ENCODE peak calls at places on chromosomes 11 and 22, in nine cellular contexts. One of them, this sample, is unnamed.

GRCh38 chr11:75001686-75002085 is 13.0 kb downstream of the NEU3 start:
- DNase-seq in MG63: no peak
- DNase-seq in progenitor cell of endocrine pancreas: no peak
- DNase-seq in mammary epithelial cell: no peak
- DNase-seq in NCI-H1930: no peak
- DNase-seq in hepatocyte: no peak
- DNase-seq in SJSA1: no peak
- DNase-seq in lower lobe of right lung: no peak
- DNase-seq in activated CD4-positive, alpha-beta T cell treated with anti-CD3 and anti-CD28 coated beads, Interleukin-2, amount 50 U/mL, for 1 hour: no peak
- DNase-seq in this sample: no peak

GRCh38 chr11:79400717-79401330 is 40.0 kb downstream of the TENM4 start:
- DNase-seq in progenitor cell of endocrine pancreas: no peak
- DNase-seq in MG63: peak; percentile 20
- DNase-seq in SJSA1: no peak
- DNase-seq in mammary epithelial cell: peak; percentile 45
- DNase-seq in NCI-H1930: peak; percentile 6
- DNase-seq in activated CD4-positive, alpha-beta T cell treated with anti-CD3 and anti-CD28 coated beads, Interleukin-2, amount 50 U/mL, for 1 hour: no peak
- DNase-seq in hepatocyte: peak; percentile 46
- DNase-seq in lower lobe of right lung: peak; percentile 51
- DNase-seq in this sample: peak; percentile 19

GRCh38 chr11:64598106-64598796 is 7.2 kb downstream of the SLC22A12 start:
- DNase-seq in NCI-H1930: no peak
- DNase-seq in hepatocyte: no peak
- DNase-seq in activated CD4-positive, alpha-beta T cell treated with anti-CD3 and anti-CD28 coated beads, Interleukin-2, amount 50 U/mL, for 1 hour: no peak
- DNase-seq in mammary epithelial cell: no peak
- DNase-seq in SJSA1: no peak
- DNase-seq in progenitor cell of endocrine pancreas: no peak
- DNase-seq in MG63: no peak
- DNase-seq in lower lobe of right lung: peak; percentile 21
- DNase-seq in this sample: no peak

GRCh38 chr22:47000256-47000655 is 237.8 kb downstream of the TBC1D22A start:
- DNase-seq in progenitor cell of endocrine pancreas: no peak
- DNase-seq in NCI-H1930: no peak
- DNase-seq in hepatocyte: no peak
- DNase-seq in lower lobe of right lung: no peak
- DNase-seq in MG63: no peak
- DNase-seq in SJSA1: no peak
- DNase-seq in mammary epithelial cell: no peak
- DNase-seq in activated CD4-positive, alpha-beta T cell treated with anti-CD3 and anti-CD28 coated beads, Interleukin-2, amount 50 U/mL, for 1 hour: no peak
- DNase-seq in this sample: no peak

GRCh38 chr11:13054278-13054677 is 45.2 kb downstream of the RASSF10 start:
- DNase-seq in hepatocyte: no peak
- DNase-seq in lower lobe of right lung: no peak
- DNase-seq in MG63: peak; percentile 70
- DNase-seq in progenitor cell of endocrine pancreas: no peak
- DNase-seq in mammary epithelial cell: no peak
- DNase-seq in NCI-H1930: no peak
- DNase-seq in activated CD4-positive, alpha-beta T cell treated with anti-CD3 and anti-CD28 coated beads, Interleukin-2, amount 50 U/mL, for 1 hour: no peak
- DNase-seq in SJSA1: no peak
- DNase-seq in this sample: no peak

GRCh38 chr11:46553746-46554204 is 40.0 kb downstream of the AMBRA1 start:
- DNase-seq in SJSA1: no peak
- DNase-seq in activated CD4-positive, alpha-beta T cell treated with anti-CD3 and anti-CD28 coated beads, Interleukin-2, amount 50 U/mL, for 1 hour: no peak
- DNase-seq in hepatocyte: peak; percentile 28
- DNase-seq in lower lobe of right lung: no peak
- DNase-seq in mammary epithelial cell: peak; percentile 59
- DNase-seq in NCI-H1930: no peak
- DNase-seq in progenitor cell of endocrine pancreas: no peak
- DNase-seq in MG63: no peak
- DNase-seq in this sample: no peak

GRCh38 chr22:20198527-20199319 is 47.9 kb upstream of the CCDC188 start:
- DNase-seq in NCI-H1930: no peak
- DNase-seq in activated CD4-positive, alpha-beta T cell treated with anti-CD3 and anti-CD28 coated beads, Interleukin-2, amount 50 U/mL, for 1 hour: no peak
- DNase-seq in SJSA1: no peak
- DNase-seq in progenitor cell of endocrine pancreas: no peak
- DNase-seq in hepatocyte: peak; percentile 51
- DNase-seq in lower lobe of right lung: no peak
- DNase-seq in mammary epithelial cell: no peak
- DNase-seq in MG63: no peak
- DNase-seq in this sample: no peak

GRCh38 chr22:16717699-16718558 is 107.3 kb downstream of the XKR3 start:
- DNase-seq in activated CD4-positive, alpha-beta T cell treated with anti-CD3 and anti-CD28 coated beads, Interleukin-2, amount 50 U/mL, for 1 hour: no peak
- DNase-seq in NCI-H1930: peak; percentile 28
- DNase-seq in mammary epithelial cell: no peak
- DNase-seq in MG63: peak; percentile 47
- DNase-seq in hepatocyte: no peak
- DNase-seq in progenitor cell of endocrine pancreas: no peak
- DNase-seq in SJSA1: no peak
- DNase-seq in lower lobe of right lung: no peak
- DNase-seq in this sample: no peak

GRCh38 chr11:66561975-66562248 is 6.5 kb downstream of the CTSF start:
- DNase-seq in lower lobe of right lung: no peak
- DNase-seq in MG63: no peak
- DNase-seq in SJSA1: no peak
- DNase-seq in NCI-H1930: no peak
- DNase-seq in hepatocyte: no peak
- DNase-seq in mammary epithelial cell: no peak
- DNase-seq in progenitor cell of endocrine pancreas: no peak
- DNase-seq in activated CD4-positive, alpha-beta T cell treated with anti-CD3 and anti-CD28 coated beads, Interleukin-2, amount 50 U/mL, for 1 hour: no peak
- DNase-seq in this sample: no peak

GRCh38 chr22:23193420-23193819 is 13.1 kb downstream of the BCR start:
- DNase-seq in SJSA1: no peak
- DNase-seq in NCI-H1930: no peak
- DNase-seq in activated CD4-positive, alpha-beta T cell treated with anti-CD3 and anti-CD28 coated beads, Interleukin-2, amount 50 U/mL, for 1 hour: no peak
- DNase-seq in progenitor cell of endocrine pancreas: no peak
- DNase-seq in lower lobe of right lung: no peak
- DNase-seq in hepatocyte: no peak
- DNase-seq in mammary epithelial cell: no peak
- DNase-seq in MG63: no peak
- DNase-seq in this sample: no peak

GRCh38 chr11:13229675-13230359 is 47.8 kb upstream of the BMAL1 start:
- DNase-seq in MG63: no peak
- DNase-seq in lower lobe of right lung: no peak
- DNase-seq in hepatocyte: no peak
- DNase-seq in NCI-H1930: no peak
- DNase-seq in SJSA1: no peak
- DNase-seq in activated CD4-positive, alpha-beta T cell treated with anti-CD3 and anti-CD28 coated beads, Interleukin-2, amount 50 U/mL, for 1 hour: no peak
- DNase-seq in mammary epithelial cell: no peak
- DNase-seq in progenitor cell of endocrine pancreas: no peak
- DNase-seq in this sample: no peak

GRCh38 chr22:30423296-30423958 is 2.1 kb upstream of the MTFP1 start:
- DNase-seq in activated CD4-positive, alpha-beta T cell treated with anti-CD3 and anti-CD28 coated beads, Interleukin-2, amount 50 U/mL, for 1 hour: peak; percentile 41
- DNase-seq in progenitor cell of endocrine pancreas: no peak
- DNase-seq in MG63: no peak
- DNase-seq in lower lobe of right lung: peak; percentile 78
- DNase-seq in SJSA1: no peak
- DNase-seq in mammary epithelial cell: peak; percentile 80
- DNase-seq in NCI-H1930: no peak
- DNase-seq in hepatocyte: peak; percentile 69
- DNase-seq in this sample: peak; percentile 68

GRCh38 chr11:35682230-35683195 is 19.9 kb downstream of the TRIM44 start:
- DNase-seq in MG63: no peak
- DNase-seq in SJSA1: no peak
- DNase-seq in activated CD4-positive, alpha-beta T cell treated with anti-CD3 and anti-CD28 coated beads, Interleukin-2, amount 50 U/mL, for 1 hour: no peak
- DNase-seq in NCI-H1930: no peak
- DNase-seq in progenitor cell of endocrine pancreas: no peak
- DNase-seq in mammary epithelial cell: no peak
- DNase-seq in lower lobe of right lung: no peak
- DNase-seq in hepatocyte: peak; percentile 47
- DNase-seq in this sample: no peak

This sample was measured in substantia nigra.